ENCODE peak calls at places on chromosomes 13 and 19, in nine cellular contexts. Q is mammary epithelial cell, T is hepatocyte, H is IMR-90, W is H9, E is GM23248, P is Karpas-422, D is neural progenitor cell, X is astrocyte. O is an unnamed sample.

GRCh38 chr13:99311137-99311536 is 3.9 kb upstream of the GPR183 start:
- DNase-seq in Q (no peak), T (no peak), H (peak; percentile 49), W (peak; percentile 35), E (peak; percentile 61), P (no peak), D (no peak), X (no peak), O (no peak)

GRCh38 chr19:54010474-54010873 is 19.0 kb downstream of the CACNG6 start:
- DNase-seq in Q (no peak), T (no peak), H (no peak), W (no peak), E (no peak), P (no peak), D (no peak), X (no peak), O (no peak)

GRCh38 chr19:19410553-19411550 is 5.4 kb downstream of the GATAD2A start:
- DNase-seq in Q (no peak), T (no peak), H (no peak), W (no peak), E (peak; percentile 67), P (no peak), D (no peak), X (no peak), O (no peak)

GRCh38 chr13:41458939-41459753 is 1.8 kb downstream of the RGCC start:
- DNase-seq in Q (peak; percentile 53), T (peak; percentile 37), H (peak; percentile 72), W (no peak), E (peak; percentile 84), P (peak; percentile 88), D (peak; percentile 22), X (no peak), O (peak; percentile 63)

GRCh38 chr19:17753976-17754375 is 2.7 kb downstream of the FCHO1 start:
- DNase-seq in Q (no peak), T (no peak), H (no peak), W (no peak), E (no peak), P (no peak), D (peak; percentile 57), X (no peak), O (no peak)

GRCh38 chr13:110820311-110820710 is 94.6 kb downstream of the ANKRD10 start:
- DNase-seq in Q (no peak), T (no peak), H (no peak), W (no peak), E (no peak), P (peak; percentile 44), D (peak; percentile 18), X (no peak), O (no peak)

GRCh38 chr19:41910992-41911888 is 17.0 kb downstream of the ERFL start:
- DNase-seq in Q (no peak), T (no peak), H (no peak), W (no peak), E (no peak), P (peak; percentile 52), D (no peak), X (no peak), O (no peak)

GRCh38 chr19:48271531-48272151 is 1.8 kb downstream of the ZNF114 start:
- DNase-seq in Q (peak; percentile 47), T (peak; percentile 64), H (peak; percentile 35), W (peak; percentile 80), E (peak; percentile 60), P (no peak), D (peak; percentile 76), X (peak; percentile 39), O (peak; percentile 31)

GRCh38 chr19:20154636-20155035 is 12.4 kb upstream of the ZNF486 start:
- DNase-seq in Q (peak; percentile 35), T (no peak), H (no peak), W (no peak), E (no peak), P (no peak), D (no peak), X (no peak), O (no peak)

GRCh38 chr19:33436360-33437345 is 63.1 kb downstream of the CEBPG start:
- DNase-seq in Q (no peak), T (no peak), H (no peak), W (no peak), E (no peak), P (no peak), D (no peak), X (no peak), O (no peak)

GRCh38 chr13:23984541-23984940 is 87.2 kb upstream of the C1QTNF9B start:
- DNase-seq in Q (peak; percentile 53), T (no peak), H (no peak), W (no peak), E (no peak), P (no peak), D (no peak), X (peak; percentile 50), O (no peak)

GRCh38 chr13:38686635-38687245 is at the start of gene FREM2:
- DNase-seq in Q (peak; percentile 76), T (peak; percentile 88), H (no peak), W (peak; percentile 97), E (peak; percentile 33), P (no peak), D (peak; percentile 97), X (peak; percentile 53), O (no peak)

DNA sequence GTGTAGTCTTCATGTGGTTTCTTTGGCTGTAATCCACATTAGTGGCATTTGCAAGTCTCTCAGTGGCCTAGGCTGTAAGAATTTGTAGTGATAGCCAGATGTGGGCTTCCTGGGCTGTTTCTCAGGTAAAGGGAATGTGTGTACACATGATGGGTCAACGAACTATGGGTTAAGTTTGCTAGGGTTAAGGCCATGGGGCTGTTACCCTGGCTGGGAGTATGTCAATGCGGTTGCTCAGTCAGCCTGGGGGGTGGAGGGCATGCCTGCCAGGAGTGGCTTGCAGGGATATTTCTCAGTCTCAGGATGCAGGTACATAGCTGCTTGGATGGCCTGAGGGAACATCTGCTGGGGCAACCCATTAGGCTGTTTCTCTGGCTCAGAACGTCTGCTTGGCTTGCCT is 13.4 kb downstream of the CYSLTR2 start:
- DNase-seq in Q (no peak), T (no peak), H (no peak), W (no peak), E (no peak), P (no peak), D (no peak), X (no peak), O (no peak)
- H2AFZ ChIP-seq in Q (no peak overlapping the region), T (no peak overlapping the region), H (no peak overlapping the region), W (no peak overlapping the region), E (no peak overlapping the region), P (no peak overlapping the region), D (no peak overlapping the region), X (no peak overlapping the region), O (no peak overlapping the region)

DNA sequence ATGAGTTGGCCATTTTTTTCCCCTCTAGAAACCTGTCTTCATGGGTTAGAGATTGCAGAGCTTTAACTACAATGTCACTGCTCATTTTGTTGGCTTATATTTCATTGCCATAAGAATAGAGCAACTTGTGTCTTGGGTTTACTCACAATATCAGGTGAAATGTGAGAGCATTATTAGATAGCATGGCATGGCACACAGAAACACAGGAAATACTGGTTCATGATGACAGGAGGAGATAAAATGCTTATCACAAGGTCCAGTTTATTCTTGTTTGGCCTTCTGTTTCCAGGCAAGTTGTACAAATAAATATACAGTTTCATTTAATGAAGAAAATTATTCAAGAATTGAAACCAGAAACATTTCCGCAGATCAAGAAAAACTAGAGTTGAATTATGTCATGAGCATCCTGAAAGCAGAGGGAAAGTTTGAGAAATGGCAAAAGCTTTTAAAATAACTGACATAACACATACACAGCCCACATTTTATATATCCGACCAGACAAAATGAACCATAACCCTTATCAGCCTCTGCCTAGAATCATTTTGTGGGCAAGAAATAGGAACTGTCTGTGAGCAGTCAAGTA is 297.9 kb upstream of the ARGLU1 start:
- DNase-seq in Q (no peak), T (no peak), H (no peak), W (no peak), E (no peak), P (no peak), D (no peak), X (no peak), O (peak; percentile 56)
- H2AFZ ChIP-seq in Q (no peak overlapping the region), T (no peak overlapping the region), H (no peak overlapping the region), W (no peak overlapping the region), E (no peak overlapping the region), P (no peak overlapping the region), D (no peak overlapping the region), X (no peak overlapping the region), O (no peak overlapping the region)

GRCh38 chr13:67229438-67230242 is 496 bp downstream of the PCDH9 start:
- DNase-seq in Q (no peak), T (peak; percentile 12), H (peak; percentile 10), W (no peak), E (peak; percentile 36), P (no peak), D (peak; percentile 38), X (peak; percentile 13), O (no peak)
- H2AFZ ChIP-seq in Q (peak overlapping the region; percentile 98), T (peak overlapping the region; percentile 50), H (peak overlapping the region; percentile 89), W (no peak overlapping the region), E (peak overlapping the region; percentile 98), P (peak overlapping the region; percentile 30), D (peak overlapping the region; percentile 45), X (peak overlapping the region; percentile 85), O (peak overlapping the region; percentile 100)

GRCh38 chr13:27592865-27593264 is 27.5 kb downstream of the LNX2 start:
- DNase-seq in Q (no peak), T (no peak), H (no peak), W (no peak), E (no peak), P (no peak), D (no peak), X (no peak), O (no peak)

GRCh38 chr13:27599096-27599495 is 21.2 kb downstream of the LNX2 start:
- DNase-seq in Q (no peak), T (no peak), H (no peak), W (no peak), E (no peak), P (no peak), D (no peak), X (no peak), O (no peak)

GRCh38 chr13:27593267-27593666 is 27.1 kb downstream of the LNX2 start:
- DNase-seq in Q (no peak), T (no peak), H (no peak), W (no peak), E (no peak), P (no peak), D (no peak), X (no peak), O (no peak)

GRCh38 chr13:27599845-27600553 is 20.3 kb downstream of the LNX2 start:
- DNase-seq in Q (peak; percentile 64), T (peak; percentile 23), H (peak; percentile 67), W (no peak), E (peak; percentile 65), P (no peak), D (no peak), X (peak; percentile 81), O (peak; percentile 70)

GRCh38 chr13:27595055-27595811 is 25.1 kb downstream of the LNX2 start:
- DNase-seq in Q (no peak), T (no peak), H (no peak), W (no peak), E (no peak), P (no peak), D (no peak), X (no peak), O (no peak)
- H2AFZ ChIP-seq in Q (no peak overlapping the region), T (no peak overlapping the region), H (no peak overlapping the region), W (no peak overlapping the region), E (no peak overlapping the region), P (no peak overlapping the region), D (no peak overlapping the region), X (no peak overlapping the region), O (no peak overlapping the region)

GRCh38 chr13:40169476-40169875 is 497.0 kb downstream of the FOXO1 start:
- DNase-seq in Q (peak; percentile 67), T (no peak), H (no peak), W (no peak), E (peak; percentile 54), P (no peak), D (no peak), X (no peak), O (no peak)
- H2AFZ ChIP-seq in Q (no peak overlapping the region), T (no peak overlapping the region), H (no peak overlapping the region), W (no peak overlapping the region), E (no peak overlapping the region), P (no peak overlapping the region), D (no peak overlapping the region), X (no peak overlapping the region), O (no peak overlapping the region)

O was measured in endothelial cell of umbilical vein.